ENCODE peak calls at places on chromosomes 16 and 17, in seven cellular contexts. R, V, Q, U, D, T and L are unnamed samples.

GRCh38 chr17:8991514-8992285 is 26.2 kb upstream of the PIK3R5 start:
- DNase-seq in R (peak; percentile 75), V (peak; percentile 10), Q (peak; percentile 25), U (peak; percentile 19), D (peak; percentile 72), T (peak; percentile 64), L (peak; percentile 73)

GRCh38 chr16:65180986-65181710 is 59.3 kb upstream of the CDH11 start:
- DNase-seq in R (no peak), V (no peak), Q (no peak), U (no peak), D (peak; percentile 14), T (no peak), L (no peak)

GRCh38 chr16:69410285-69410990 is 14.0 kb upstream of the CYB5B start:
- DNase-seq in R (no peak), V (no peak), Q (peak; percentile 96), U (no peak), D (peak; percentile 74), T (no peak), L (no peak)

GRCh38 chr16:11581677-11582076 is 5.0 kb downstream of the LITAF start:
- DNase-seq in R (no peak), V (no peak), Q (no peak), U (no peak), D (no peak), T (no peak), L (no peak)

GRCh38 chr16:85173077-85173980 is 61.1 kb upstream of the CIBAR2 start:
- DNase-seq in R (no peak), V (peak; percentile 73), Q (peak; percentile 91), U (no peak), D (peak; percentile 86), T (no peak), L (no peak)

GRCh38 chr17:75679706-75680201 is 12.6 kb downstream of the SAP30BP start:
- DNase-seq in R (no peak), V (no peak), Q (peak; percentile 84), U (no peak), D (peak; percentile 31), T (peak; percentile 56), L (no peak)

GRCh38 chr16:1159973-1160772 is 7.3 kb downstream of the CACNA1H start:
- DNase-seq in R (peak; percentile 93), V (no peak), Q (peak; percentile 26), U (no peak), D (no peak), T (no peak), L (peak; percentile 61)

GRCh38 chr16:87322833-87323726 is 5.9 kb upstream of the C16orf95 start:
- DNase-seq in R (no peak), V (no peak), Q (no peak), U (no peak), D (no peak), T (no peak), L (no peak)

GRCh38 chr16:86823895-86824671 is 245.7 kb downstream of the FOXL1 start:
- DNase-seq in R (no peak), V (peak; percentile 82), Q (peak; percentile 93), U (no peak), D (peak; percentile 12), T (no peak), L (no peak)

GRCh38 chr17:62680541-62681052 is 53.1 kb downstream of the MRC2 start:
- DNase-seq in R (no peak), V (no peak), Q (no peak), U (no peak), D (no peak), T (no peak), L (no peak)

GRCh38 chr16:27110524-27110896 is 43.8 kb downstream of the C16orf82 start:
- DNase-seq in R (no peak), V (no peak), Q (no peak), U (no peak), D (no peak), T (no peak), L (no peak)

GRCh38 chr17:36899250-36900129 is 37.8 kb upstream of the LHX1 start:
- DNase-seq in R (no peak), V (no peak), Q (peak; percentile 56), U (no peak), D (no peak), T (no peak), L (no peak)

GRCh38 chr16:9297437-9298113 is 206.1 kb downstream of the HAPSTR1 start:
- DNase-seq in R (peak; percentile 52), V (no peak), Q (peak; percentile 9), U (no peak), D (no peak), T (no peak), L (no peak)

GRCh38 chr17:64007838-64008282 is 9.7 kb downstream of the PRR29 start:
- DNase-seq in R (no peak), V (no peak), Q (no peak), U (no peak), D (no peak), T (no peak), L (peak; percentile 61)

GRCh38 chr17:79413591-79413990 is 197.3 kb downstream of the RBFOX3 start:
- DNase-seq in R (no peak), V (no peak), Q (no peak), U (no peak), D (no peak), T (no peak), L (no peak)

GRCh38 chr17:10775740-10776333 is 28.1 kb downstream of the TMEM238L start:
- DNase-seq in R (no peak), V (no peak), Q (no peak), U (no peak), D (no peak), T (no peak), L (no peak)

GRCh38 chr16:30142672-30143346 is 19.8 kb upstream of the MAPK3 start:
- DNase-seq in R (no peak), V (no peak), Q (peak; percentile 20), U (no peak), D (no peak), T (no peak), L (no peak)

GRCh38 chr17:37833237-37833859 is 88.5 kb upstream of the HNF1B start:
- DNase-seq in R (no peak), V (no peak), Q (peak; percentile 27), U (no peak), D (no peak), T (no peak), L (no peak)

GRCh38 chr17:17151962-17152361 is 54.2 kb downstream of the PLD6 start:
- DNase-seq in R (no peak), V (peak; percentile 70), Q (peak; percentile 98), U (no peak), D (peak; percentile 94), T (peak; percentile 68), L (peak; percentile 97)

GRCh38 chr17:75808905-75809621 is 24.5 kb downstream of the UNK start:
- DNase-seq in R (no peak), V (no peak), Q (peak; percentile 61), U (no peak), D (peak; percentile 77), T (no peak), L (peak; percentile 87)

GRCh38 chr16:20938426-20938825 is 37.9 kb downstream of the LYRM1 start:
- DNase-seq in R (no peak), V (peak; percentile 20), Q (peak; percentile 63), U (no peak), D (peak; percentile 39), T (no peak), L (no peak)

GRCh38 chr16:15440852-15441251 is 6.5 kb downstream of the BMERB1 start:
- DNase-seq in R (no peak), V (peak; percentile 60), Q (peak; percentile 84), U (no peak), D (peak; percentile 27), T (no peak), L (no peak)

GRCh38 chr16:78147846-78148535 is 48.5 kb downstream of the WWOX start:
- DNase-seq in R (no peak), V (no peak), Q (no peak), U (no peak), D (no peak), T (no peak), L (no peak)

GRCh38 chr16:88681084-88681680 is 5.1 kb downstream of the SNAI3 start:
- DNase-seq in R (no peak), V (no peak), Q (no peak), U (peak; percentile 41), D (no peak), T (no peak), L (no peak)

GRCh38 chr17:8300629-8301242 is 5.5 kb upstream of the SLC25A35 start:
- DNase-seq in R (peak; percentile 58), V (no peak), Q (peak; percentile 69), U (peak; percentile 49), D (peak; percentile 76), T (peak; percentile 46), L (peak; percentile 66)

GRCh38 chr16:86994651-86995171 is 322.5 kb downstream of the C16orf95 start:
- DNase-seq in R (peak; percentile 54), V (peak; percentile 93), Q (peak; percentile 92), U (no peak), D (peak; percentile 85), T (no peak), L (no peak)

GRCh38 chr16:17379121-17379571 is 91.6 kb downstream of the XYLT1 start:
- DNase-seq in R (no peak), V (no peak), Q (peak; percentile 76), U (no peak), D (peak; percentile 57), T (no peak), L (no peak)

GRCh38 chr17:66580601-66581385 is 254.1 kb upstream of the CACNG5 start:
- DNase-seq in R (no peak), V (no peak), Q (peak; percentile 67), U (no peak), D (peak; percentile 42), T (peak; percentile 37), L (no peak)

GRCh38 chr17:63685021-63685420 is 14.9 kb downstream of the LIMD2 start:
- DNase-seq in R (no peak), V (no peak), Q (no peak), U (no peak), D (peak; percentile 28), T (no peak), L (no peak)

GRCh38 chr17:8004899-8005298 is 2.5 kb downstream of the GUCY2D start:
- DNase-seq in R (no peak), V (peak; percentile 44), Q (peak; percentile 53), U (no peak), D (peak; percentile 88), T (no peak), L (no peak)

GRCh38 chr16:81493755-81494433 is 49.3 kb downstream of the CMIP start:
- DNase-seq in R (no peak), V (peak; percentile 28), Q (peak; percentile 93), U (no peak), D (peak; percentile 39), T (no peak), L (no peak)

GRCh38 chr17:68238488-68238887 is 9.4 kb upstream of the AMZ2 start:
- DNase-seq in R (no peak), V (no peak), Q (no peak), U (no peak), D (no peak), T (no peak), L (no peak)

GRCh38 chr17:47802341-47803022 is 19.1 kb downstream of the OSBPL7 start:
- DNase-seq in R (peak; percentile 45), V (peak; percentile 19), Q (peak; percentile 57), U (no peak), D (peak; percentile 53), T (no peak), L (no peak)

GRCh38 chr17:17724307-17724921 is 43.2 kb downstream of the RAI1 start:
- DNase-seq in R (no peak), V (no peak), Q (no peak), U (no peak), D (peak; percentile 65), T (no peak), L (no peak)